ENCODE peak calls at places on chromosome 6, in four cellular contexts. V is stimulated activated CD4-positive, alpha-beta T cell treated with anti-CD3 and anti-CD28 coated beads, Interleukin-1b, Interleukin-23, amount 100 ng/mL, for 1 hour; W is stimulated activated CD8-positive, alpha-beta memory T cell treated with anti-CD3 and anti-CD28 coated beads, Interleukin-4, amount 100 ng/mL, for 48 hours; N is colonic mucosa. T is an unnamed sample.

GRCh38 chr6:148608211-148608951 is 138.4 kb upstream of the UST start:
- DNase-seq in V (no peak), W (no peak), N (no peak), T (no peak)

GRCh38 chr6:37903671-37904355 is 84.3 kb downstream of the ZFAND3 start:
- DNase-seq in V (no peak), W (no peak), N (no peak), T (no peak)

GRCh38 chr6:130560231-130560630 is 194.4 kb downstream of the TMEM200A start:
- DNase-seq in V (no peak), W (no peak), N (no peak), T (no peak)

GRCh38 chr6:128521302-128521632 is 868 bp upstream of the PTPRK start:
- DNase-seq in V (no peak), W (no peak), N (no peak), T (no peak)

GRCh38 chr6:54419885-54420284 is 111.6 kb downstream of the TINAG start:
- DNase-seq in V (no peak), W (no peak), N (no peak), T (no peak)

GRCh38 chr6:142542704-142543233 is 241.0 kb downstream of the ADGRG6 start:
- DNase-seq in V (no peak), W (no peak), N (peak), T (no peak)

GRCh38 chr6:74170118-74170517 is 474.1 kb downstream of the CD109 start:
- DNase-seq in V (no peak), W (no peak), N (no peak), T (no peak)

GRCh38 chr6:37182736-37183590 is 13.0 kb downstream of the PIM1 start:
- DNase-seq in V (no peak), W (peak), N (no peak), T (no peak)